ENCODE peak calls at places on chromosomes 13 and 19, in ten cellular contexts. One of them, this sample, is unnamed.

GRCh38 chr13:101382086-101382485 is 34.2 kb downstream of the NALCN start:
- DNase-seq in astrocyte of the spinal cord: no peak
- DNase-seq in CD4-positive, CD25-positive, alpha-beta regulatory T cell: no peak
- DNase-seq in GM12891: no peak
- DNase-seq in prostate gland: no peak
- DNase-seq in hepatic stellate cell: no peak
- DNase-seq in nucleus accumbens: no peak
- DNase-seq in lung microvascular endothelial cell: peak
- DNase-seq in GM10248: no peak
- DNase-seq in MV-4-11: no peak
- DNase-seq in this sample: no peak

GRCh38 chr13:31885994-31886393 is 145.6 kb upstream of the FRY start:
- DNase-seq in astrocyte of the spinal cord: no peak
- DNase-seq in CD4-positive, CD25-positive, alpha-beta regulatory T cell: no peak
- DNase-seq in GM12891: no peak
- DNase-seq in prostate gland: no peak
- DNase-seq in hepatic stellate cell: no peak
- DNase-seq in nucleus accumbens: no peak
- DNase-seq in lung microvascular endothelial cell: no peak
- DNase-seq in GM10248: no peak
- DNase-seq in MV-4-11: no peak
- DNase-seq in this sample: no peak

GRCh38 chr13:51241720-51242119 is 19.5 kb downstream of the FAM124A start:
- DNase-seq in astrocyte of the spinal cord: no peak
- DNase-seq in CD4-positive, CD25-positive, alpha-beta regulatory T cell: no peak
- DNase-seq in GM12891: no peak
- DNase-seq in prostate gland: no peak
- DNase-seq in hepatic stellate cell: no peak
- DNase-seq in nucleus accumbens: no peak
- DNase-seq in lung microvascular endothelial cell: no peak
- DNase-seq in GM10248: no peak
- DNase-seq in MV-4-11: peak
- DNase-seq in this sample: no peak

GRCh38 chr19:48768989-48769713 is 13.8 kb downstream of the FGF21 start:
- DNase-seq in astrocyte of the spinal cord: no peak
- DNase-seq in CD4-positive, CD25-positive, alpha-beta regulatory T cell: no peak
- DNase-seq in GM12891: no peak
- DNase-seq in prostate gland: no peak
- DNase-seq in hepatic stellate cell: no peak
- DNase-seq in nucleus accumbens: no peak
- DNase-seq in lung microvascular endothelial cell: no peak
- DNase-seq in GM10248: no peak
- DNase-seq in MV-4-11: peak
- DNase-seq in this sample: no peak

GRCh38 chr19:10518444-10519361 is 1.5 kb upstream of the S1PR5 start:
- DNase-seq in astrocyte of the spinal cord: no peak
- DNase-seq in CD4-positive, CD25-positive, alpha-beta regulatory T cell: no peak
- DNase-seq in GM12891: no peak
- DNase-seq in prostate gland: no peak
- DNase-seq in hepatic stellate cell: no peak
- DNase-seq in nucleus accumbens: peak
- DNase-seq in lung microvascular endothelial cell: no peak
- DNase-seq in GM10248: no peak
- DNase-seq in MV-4-11: peak
- DNase-seq in this sample: no peak

GRCh38 chr19:16619456-16619855 is 8.5 kb downstream of the MED26 start:
- DNase-seq in astrocyte of the spinal cord: no peak
- DNase-seq in CD4-positive, CD25-positive, alpha-beta regulatory T cell: no peak
- DNase-seq in GM12891: no peak
- DNase-seq in prostate gland: no peak
- DNase-seq in hepatic stellate cell: no peak
- DNase-seq in nucleus accumbens: no peak
- DNase-seq in lung microvascular endothelial cell: no peak
- DNase-seq in GM10248: no peak
- DNase-seq in MV-4-11: no peak
- DNase-seq in this sample: peak

GRCh38 chr13:45063261-45063870 is 56.9 kb upstream of the GTF2F2 start:
- DNase-seq in astrocyte of the spinal cord: peak
- DNase-seq in CD4-positive, CD25-positive, alpha-beta regulatory T cell: no peak
- DNase-seq in GM12891: no peak
- DNase-seq in prostate gland: no peak
- DNase-seq in hepatic stellate cell: no peak
- DNase-seq in nucleus accumbens: no peak
- DNase-seq in lung microvascular endothelial cell: no peak
- DNase-seq in GM10248: no peak
- DNase-seq in MV-4-11: no peak
- DNase-seq in this sample: peak

GRCh38 chr19:50255115-50255514 is 51.7 kb downstream of the MYH14 start:
- DNase-seq in astrocyte of the spinal cord: no peak
- DNase-seq in CD4-positive, CD25-positive, alpha-beta regulatory T cell: no peak
- DNase-seq in GM12891: no peak
- DNase-seq in prostate gland: no peak
- DNase-seq in hepatic stellate cell: no peak
- DNase-seq in nucleus accumbens: no peak
- DNase-seq in lung microvascular endothelial cell: no peak
- DNase-seq in GM10248: no peak
- DNase-seq in MV-4-11: no peak
- DNase-seq in this sample: no peak

GRCh38 chr13:98485561-98485960 is 91.3 kb downstream of the STK24 start:
- DNase-seq in astrocyte of the spinal cord: no peak
- DNase-seq in CD4-positive, CD25-positive, alpha-beta regulatory T cell: no peak
- DNase-seq in GM12891: no peak
- DNase-seq in prostate gland: no peak
- DNase-seq in hepatic stellate cell: no peak
- DNase-seq in nucleus accumbens: no peak
- DNase-seq in lung microvascular endothelial cell: no peak
- DNase-seq in GM10248: no peak
- DNase-seq in MV-4-11: no peak
- DNase-seq in this sample: no peak

GRCh38 chr13:21310220-21310619 is 133.8 kb downstream of the MRPL57 start:
- DNase-seq in astrocyte of the spinal cord: no peak
- DNase-seq in CD4-positive, CD25-positive, alpha-beta regulatory T cell: no peak
- DNase-seq in GM12891: no peak
- DNase-seq in prostate gland: no peak
- DNase-seq in hepatic stellate cell: no peak
- DNase-seq in nucleus accumbens: no peak
- DNase-seq in lung microvascular endothelial cell: no peak
- DNase-seq in GM10248: no peak
- DNase-seq in MV-4-11: no peak
- DNase-seq in this sample: no peak

GRCh38 chr19:35000647-35001501 is 751 bp downstream of the GRAMD1A start:
- DNase-seq in astrocyte of the spinal cord: peak
- DNase-seq in CD4-positive, CD25-positive, alpha-beta regulatory T cell: peak
- DNase-seq in GM12891: no peak
- DNase-seq in prostate gland: peak
- DNase-seq in hepatic stellate cell: peak
- DNase-seq in nucleus accumbens: no peak
- DNase-seq in lung microvascular endothelial cell: peak
- DNase-seq in GM10248: no peak
- DNase-seq in MV-4-11: peak
- DNase-seq in this sample: peak

GRCh38 chr13:44713793-44714469 is 137.8 kb upstream of the TSC22D1 start:
- DNase-seq in astrocyte of the spinal cord: peak
- DNase-seq in CD4-positive, CD25-positive, alpha-beta regulatory T cell: no peak
- DNase-seq in GM12891: no peak
- DNase-seq in prostate gland: no peak
- DNase-seq in hepatic stellate cell: peak
- DNase-seq in nucleus accumbens: no peak
- DNase-seq in lung microvascular endothelial cell: peak
- DNase-seq in GM10248: no peak
- DNase-seq in MV-4-11: no peak
- DNase-seq in this sample: peak

GRCh38 chr13:47066261-47066660 is 169.4 kb upstream of the HTR2A start:
- DNase-seq in astrocyte of the spinal cord: peak
- DNase-seq in CD4-positive, CD25-positive, alpha-beta regulatory T cell: no peak
- DNase-seq in GM12891: no peak
- DNase-seq in prostate gland: no peak
- DNase-seq in hepatic stellate cell: no peak
- DNase-seq in nucleus accumbens: no peak
- DNase-seq in lung microvascular endothelial cell: no peak
- DNase-seq in GM10248: no peak
- DNase-seq in MV-4-11: peak
- DNase-seq in this sample: peak

GRCh38 chr13:41050041-41050440 is 11.3 kb upstream of the WBP4 start:
- DNase-seq in astrocyte of the spinal cord: no peak
- DNase-seq in CD4-positive, CD25-positive, alpha-beta regulatory T cell: no peak
- DNase-seq in GM12891: no peak
- DNase-seq in prostate gland: no peak
- DNase-seq in hepatic stellate cell: no peak
- DNase-seq in nucleus accumbens: no peak
- DNase-seq in lung microvascular endothelial cell: peak
- DNase-seq in GM10248: no peak
- DNase-seq in MV-4-11: no peak
- DNase-seq in this sample: no peak

GRCh38 chr13:104571161-104571889 is 1505.1 kb upstream of the SLC10A2 start:
- DNase-seq in astrocyte of the spinal cord: peak
- DNase-seq in CD4-positive, CD25-positive, alpha-beta regulatory T cell: no peak
- DNase-seq in GM12891: no peak
- DNase-seq in prostate gland: peak
- DNase-seq in hepatic stellate cell: peak
- DNase-seq in nucleus accumbens: peak
- DNase-seq in lung microvascular endothelial cell: peak
- DNase-seq in GM10248: no peak
- DNase-seq in MV-4-11: peak
- DNase-seq in this sample: peak

GRCh38 chr13:114043421-114044053 is 69.7 kb upstream of the C13orf46 start:
- DNase-seq in astrocyte of the spinal cord: peak
- DNase-seq in CD4-positive, CD25-positive, alpha-beta regulatory T cell: no peak
- DNase-seq in GM12891: peak
- DNase-seq in prostate gland: no peak
- DNase-seq in hepatic stellate cell: no peak
- DNase-seq in nucleus accumbens: no peak
- DNase-seq in lung microvascular endothelial cell: no peak
- DNase-seq in GM10248: no peak
- DNase-seq in MV-4-11: peak
- DNase-seq in this sample: peak

GRCh38 chr13:43783820-43784219 is 3.0 kb downstream of the ENOX1 start:
- DNase-seq in astrocyte of the spinal cord: peak
- DNase-seq in CD4-positive, CD25-positive, alpha-beta regulatory T cell: no peak
- DNase-seq in GM12891: no peak
- DNase-seq in prostate gland: no peak
- DNase-seq in hepatic stellate cell: peak
- DNase-seq in nucleus accumbens: no peak
- DNase-seq in lung microvascular endothelial cell: peak
- DNase-seq in GM10248: no peak
- DNase-seq in MV-4-11: peak
- DNase-seq in this sample: no peak

GRCh38 chr13:93857126-93857525 is 622.4 kb downstream of the DCT start:
- DNase-seq in astrocyte of the spinal cord: no peak
- DNase-seq in CD4-positive, CD25-positive, alpha-beta regulatory T cell: no peak
- DNase-seq in GM12891: no peak
- DNase-seq in prostate gland: no peak
- DNase-seq in hepatic stellate cell: no peak
- DNase-seq in nucleus accumbens: no peak
- DNase-seq in lung microvascular endothelial cell: no peak
- DNase-seq in GM10248: no peak
- DNase-seq in MV-4-11: no peak
- DNase-seq in this sample: no peak

GRCh38 chr13:90824027-90824426 is 523.5 kb upstream of the MIR17HG start:
- DNase-seq in astrocyte of the spinal cord: no peak
- DNase-seq in CD4-positive, CD25-positive, alpha-beta regulatory T cell: no peak
- DNase-seq in GM12891: no peak
- DNase-seq in prostate gland: no peak
- DNase-seq in hepatic stellate cell: no peak
- DNase-seq in nucleus accumbens: no peak
- DNase-seq in lung microvascular endothelial cell: no peak
- DNase-seq in GM10248: no peak
- DNase-seq in MV-4-11: no peak
- DNase-seq in this sample: no peak

GRCh38 chr13:66996503-66996902 is 233.6 kb downstream of the PCDH9 start:
- DNase-seq in astrocyte of the spinal cord: no peak
- DNase-seq in CD4-positive, CD25-positive, alpha-beta regulatory T cell: no peak
- DNase-seq in GM12891: no peak
- DNase-seq in prostate gland: no peak
- DNase-seq in hepatic stellate cell: no peak
- DNase-seq in nucleus accumbens: no peak
- DNase-seq in lung microvascular endothelial cell: no peak
- DNase-seq in GM10248: no peak
- DNase-seq in MV-4-11: no peak
- DNase-seq in this sample: no peak

GRCh38 chr19:40811478-40812341 is 12.7 kb downstream of the EGLN2 start:
- DNase-seq in astrocyte of the spinal cord: no peak
- DNase-seq in CD4-positive, CD25-positive, alpha-beta regulatory T cell: no peak
- DNase-seq in GM12891: no peak
- DNase-seq in prostate gland: no peak
- DNase-seq in hepatic stellate cell: no peak
- DNase-seq in nucleus accumbens: no peak
- DNase-seq in lung microvascular endothelial cell: no peak
- DNase-seq in GM10248: no peak
- DNase-seq in MV-4-11: peak
- DNase-seq in this sample: no peak

GRCh38 chr19:56765107-56765506 is 75.4 kb downstream of the PEG3 start:
- DNase-seq in astrocyte of the spinal cord: no peak
- DNase-seq in CD4-positive, CD25-positive, alpha-beta regulatory T cell: no peak
- DNase-seq in GM12891: no peak
- DNase-seq in prostate gland: peak
- DNase-seq in hepatic stellate cell: no peak
- DNase-seq in nucleus accumbens: peak
- DNase-seq in lung microvascular endothelial cell: no peak
- DNase-seq in GM10248: no peak
- DNase-seq in MV-4-11: no peak
- DNase-seq in this sample: no peak

GRCh38 chr13:32911506-32911905 is 104.7 kb upstream of the KL start:
- DNase-seq in astrocyte of the spinal cord: peak
- DNase-seq in CD4-positive, CD25-positive, alpha-beta regulatory T cell: no peak
- DNase-seq in GM12891: peak
- DNase-seq in prostate gland: peak
- DNase-seq in hepatic stellate cell: peak
- DNase-seq in nucleus accumbens: no peak
- DNase-seq in lung microvascular endothelial cell: peak
- DNase-seq in GM10248: peak
- DNase-seq in MV-4-11: peak
- DNase-seq in this sample: peak

GRCh38 chr13:50584856-50585580 is 258.5 kb downstream of the DLEU7 start:
- DNase-seq in astrocyte of the spinal cord: no peak
- DNase-seq in CD4-positive, CD25-positive, alpha-beta regulatory T cell: no peak
- DNase-seq in GM12891: no peak
- DNase-seq in prostate gland: no peak
- DNase-seq in hepatic stellate cell: no peak
- DNase-seq in nucleus accumbens: no peak
- DNase-seq in lung microvascular endothelial cell: no peak
- DNase-seq in GM10248: no peak
- DNase-seq in MV-4-11: peak
- DNase-seq in this sample: no peak

GRCh38 chr19:47633516-47633915 is 24.6 kb downstream of the BICRA start:
- DNase-seq in astrocyte of the spinal cord: no peak
- DNase-seq in CD4-positive, CD25-positive, alpha-beta regulatory T cell: no peak
- DNase-seq in GM12891: no peak
- DNase-seq in prostate gland: no peak
- DNase-seq in hepatic stellate cell: no peak
- DNase-seq in nucleus accumbens: no peak
- DNase-seq in lung microvascular endothelial cell: no peak
- DNase-seq in GM10248: no peak
- DNase-seq in MV-4-11: no peak
- DNase-seq in this sample: no peak

GRCh38 chr13:25973576-25973975 is 78.2 kb downstream of the SHISA2 start:
- DNase-seq in astrocyte of the spinal cord: no peak
- DNase-seq in CD4-positive, CD25-positive, alpha-beta regulatory T cell: no peak
- DNase-seq in GM12891: no peak
- DNase-seq in prostate gland: no peak
- DNase-seq in hepatic stellate cell: no peak
- DNase-seq in nucleus accumbens: no peak
- DNase-seq in lung microvascular endothelial cell: peak
- DNase-seq in GM10248: no peak
- DNase-seq in MV-4-11: no peak
- DNase-seq in this sample: no peak

GRCh38 chr13:91357613-91358383 is 10.3 kb downstream of the MIR17HG start:
- DNase-seq in astrocyte of the spinal cord: no peak
- DNase-seq in CD4-positive, CD25-positive, alpha-beta regulatory T cell: no peak
- DNase-seq in GM12891: no peak
- DNase-seq in prostate gland: no peak
- DNase-seq in hepatic stellate cell: no peak
- DNase-seq in nucleus accumbens: no peak
- DNase-seq in lung microvascular endothelial cell: no peak
- DNase-seq in GM10248: no peak
- DNase-seq in MV-4-11: no peak
- DNase-seq in this sample: no peak

GRCh38 chr13:66576381-66576780 is 653.8 kb downstream of the PCDH9 start:
- DNase-seq in astrocyte of the spinal cord: no peak
- DNase-seq in CD4-positive, CD25-positive, alpha-beta regulatory T cell: no peak
- DNase-seq in GM12891: no peak
- DNase-seq in prostate gland: no peak
- DNase-seq in hepatic stellate cell: no peak
- DNase-seq in nucleus accumbens: no peak
- DNase-seq in lung microvascular endothelial cell: no peak
- DNase-seq in GM10248: no peak
- DNase-seq in MV-4-11: no peak
- DNase-seq in this sample: no peak